ENCODE peak calls at places on chromosomes 7 and 10, in seven cellular contexts. E is AG04450, U is cardiac muscle cell, L is lung, C is IMR-90, H is stomach, Y is adrenal gland. P is an unnamed sample.

GRCh38 chr7:48244902-48245301 is 73.6 kb downstream of the ABCA13 start:
- DNase-seq in E (no peak), U (no peak), L (no peak), C (peak), H (no peak), Y (peak), P (no peak)

GRCh38 chr10:34313353-34313752 is 501.7 kb downstream of the PARD3 start:
- DNase-seq in E (no peak), U (no peak), L (no peak), C (peak), H (no peak), Y (no peak), P (no peak)

GRCh38 chr10:110783509-110784103 is 88.1 kb upstream of the PDCD4 start:
- DNase-seq in E (no peak), U (no peak), L (no peak), C (peak), H (no peak), Y (no peak), P (no peak)

GRCh38 chr7:46494026-46494425 is 573.0 kb upstream of the IGFBP3 start:
- DNase-seq in E (peak), U (no peak), L (no peak), C (peak), H (no peak), Y (no peak), P (no peak)

GRCh38 chr10:86642499-86642898 is 11.8 kb upstream of the OPN4 start:
- DNase-seq in E (no peak), U (no peak), L (no peak), C (peak), H (no peak), Y (no peak), P (no peak)

GRCh38 chr10:97788552-97789442 is 17.0 kb upstream of the SFRP5 start:
- DNase-seq in E (no peak), U (peak), L (peak), C (no peak), H (peak), Y (no peak), P (no peak)

GRCh38 chr7:85021090-85021704 is 165.7 kb downstream of the SEMA3D start:
- DNase-seq in E (no peak), U (peak), L (no peak), C (peak), H (no peak), Y (no peak), P (no peak)

GRCh38 chr10:70592746-70593512 is 9.6 kb downstream of the PRF1 start:
- DNase-seq in E (no peak), U (no peak), L (peak), C (no peak), H (no peak), Y (no peak), P (no peak)

GRCh38 chr10:28120043-28120749 is 121.3 kb upstream of the ODAD2 start:
- DNase-seq in E (no peak), U (no peak), L (no peak), C (no peak), H (no peak), Y (peak), P (no peak)

GRCh38 chr10:17262502-17262901 is 34.5 kb downstream of the VIM start:
- DNase-seq in E (no peak), U (no peak), L (no peak), C (no peak), H (no peak), Y (no peak), P (no peak)

GRCh38 chr10:113127285-113128283 is 177.5 kb downstream of the TCF7L2 start:
- DNase-seq in E (no peak), U (no peak), L (no peak), C (no peak), H (no peak), Y (no peak), P (no peak)

GRCh38 chr10:50334273-50334672 is 83.0 kb upstream of the ASAH2 start:
- DNase-seq in E (no peak), U (no peak), L (no peak), C (peak), H (no peak), Y (no peak), P (no peak)

GRCh38 chr7:121313220-121313792 is 15.5 kb upstream of the WNT16 start:
- DNase-seq in E (no peak), U (no peak), L (no peak), C (no peak), H (no peak), Y (no peak), P (no peak)

GRCh38 chr10:89185658-89186057 is 21.5 kb downstream of the CH25H start:
- DNase-seq in E (no peak), U (no peak), L (no peak), C (peak), H (no peak), Y (no peak), P (no peak)

GRCh38 chr7:158124671-158125079 is 462.9 kb downstream of the PTPRN2 start:
- DNase-seq in E (no peak), U (no peak), L (no peak), C (no peak), H (peak), Y (no peak), P (no peak)

GRCh38 chr7:30717181-30717580 is 34.8 kb upstream of the INMT start:
- DNase-seq in E (no peak), U (no peak), L (no peak), C (no peak), H (no peak), Y (no peak), P (no peak)

GRCh38 chr7:1359051-1359400 is 100.2 kb downstream of the MICALL2 start:
- DNase-seq in E (no peak), U (no peak), L (no peak), C (no peak), H (no peak), Y (no peak), P (no peak)

GRCh38 chr10:111944331-111944730 is 239.2 kb downstream of the GPAM start:
- DNase-seq in E (no peak), U (no peak), L (no peak), C (no peak), H (no peak), Y (no peak), P (no peak)

GRCh38 chr7:114806590-114807167 is 115.2 kb upstream of the MDFIC start:
- DNase-seq in E (no peak), U (no peak), L (peak), C (peak), H (peak), Y (peak), P (no peak)

GRCh38 chr7:141737118-141737835 is 881 bp upstream of the SSBP1 start:
- DNase-seq in E (no peak), U (no peak), L (no peak), C (no peak), H (peak), Y (peak), P (no peak)

GRCh38 chr7:83876593-83876992 is 227.7 kb upstream of the SEMA3E start:
- DNase-seq in E (no peak), U (no peak), L (no peak), C (peak), H (no peak), Y (no peak), P (no peak)

GRCh38 chr10:132158810-132159209 is 27.9 kb upstream of the DPYSL4 start:
- DNase-seq in E (no peak), U (no peak), L (no peak), C (no peak), H (no peak), Y (no peak), P (no peak)

GRCh38 chr10:131874991-131875451 is 25.8 kb upstream of the PPP2R2D start:
- DNase-seq in E (peak), U (peak), L (peak), C (peak), H (peak), Y (peak), P (no peak)

GRCh38 chr7:12771378-12771877 is 84.0 kb downstream of the ARL4A start:
- DNase-seq in E (no peak), U (no peak), L (peak), C (peak), H (no peak), Y (peak), P (no peak)

GRCh38 chr10:24279166-24279565 is 70.2 kb downstream of the KIAA1217 start:
- DNase-seq in E (no peak), U (no peak), L (no peak), C (no peak), H (no peak), Y (peak), P (no peak)
- H3K27ac ChIP-seq in E (no peak), U (no peak), L (no peak), C (no peak), H (no peak), Y (peak), P (no peak)

GRCh38 chr10:128001346-128001745 is 94.4 kb downstream of the PTPRE start:
- DNase-seq in E (no peak), U (no peak), L (no peak), C (no peak), H (no peak), Y (no peak), P (peak)
- H3K27ac ChIP-seq in E (no peak), U (no peak), L (peak), C (no peak), H (no peak), Y (no peak), P (no peak)

DNA sequence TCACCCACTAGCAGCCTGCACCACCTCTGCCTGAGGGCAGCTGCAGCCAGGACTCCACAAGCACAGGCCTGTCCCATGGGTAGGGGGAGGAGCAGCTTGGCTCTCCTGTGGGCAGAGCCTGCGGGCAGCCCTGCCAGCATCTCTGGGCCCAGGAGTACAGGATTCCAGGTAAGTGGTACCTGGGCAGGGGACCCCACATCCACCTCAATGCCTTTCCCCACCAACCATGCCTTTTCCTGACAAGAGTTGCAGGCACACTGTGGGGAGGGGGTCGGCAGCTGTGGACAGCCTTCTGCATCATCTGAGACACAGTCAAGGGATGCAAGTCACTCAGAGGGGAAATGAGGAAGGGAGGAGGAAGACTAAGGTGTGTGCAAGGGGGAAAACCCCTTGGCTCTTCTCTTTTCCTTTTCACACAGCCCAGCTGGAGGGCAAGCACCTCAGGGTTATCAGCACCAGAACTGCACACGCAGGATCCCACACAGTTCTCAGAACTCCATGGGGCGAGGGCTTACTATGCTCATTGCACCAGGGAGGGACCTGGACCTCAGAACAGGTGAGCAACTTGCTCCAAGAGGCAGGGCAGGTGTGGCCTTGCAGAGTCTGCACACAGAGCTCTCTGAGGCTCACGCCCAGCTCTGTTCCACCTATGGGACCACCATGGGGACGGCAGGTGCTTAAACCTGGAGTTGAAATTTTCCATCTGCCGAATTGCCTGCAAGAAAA is 16.5 kb upstream of the ANTXRL start:
- DNase-seq in E (no peak), U (no peak), L (no peak), C (no peak), H (peak), Y (no peak), P (peak)
- H3K27ac ChIP-seq in E (no peak), U (no peak), L (no peak), C (no peak), H (no peak), Y (no peak), P (no peak)

GRCh38 chr7:27095050-27095896 is 527 bp downstream of the HOXA1 start:
- DNase-seq in E (no peak), U (no peak), L (no peak), C (peak), H (no peak), Y (no peak), P (no peak)

GRCh38 chr7:27095897-27096755 is at the start of gene HOXA1:
- DNase-seq in E (peak), U (peak), L (peak), C (peak), H (peak), Y (peak), P (no peak)

GRCh38 chr7:27092753-27093097 is 3.1 kb downstream of the HOXA1 start:
- DNase-seq in E (no peak), U (no peak), L (no peak), C (no peak), H (no peak), Y (no peak), P (no peak)

GRCh38 chr7:27091936-27092752 is 3.7 kb downstream of the HOXA1 start:
- DNase-seq in E (no peak), U (no peak), L (no peak), C (no peak), H (no peak), Y (no peak), P (no peak)

GRCh38 chr7:27094304-27095049 is 1.3 kb downstream of the HOXA1 start:
- DNase-seq in E (no peak), U (no peak), L (no peak), C (no peak), H (no peak), Y (no peak), P (no peak)
- H3K27ac ChIP-seq in E (no peak), U (no peak), L (no peak), C (no peak), H (no peak), Y (no peak), P (no peak)

GRCh38 chr7:94513565-94513860 is 3.9 kb downstream of the CASD1 start:
- DNase-seq in E (no peak), U (no peak), L (no peak), C (peak), H (no peak), Y (no peak), P (no peak)
- H3K27ac ChIP-seq in E (no peak), U (peak), L (no peak), C (no peak), H (no peak), Y (no peak), P (no peak)

GRCh38 chr7:15669443-15669842 is 17.0 kb downstream of the MEOX2 start:
- DNase-seq in E (no peak), U (no peak), L (no peak), C (no peak), H (no peak), Y (no peak), P (no peak)

DNA sequence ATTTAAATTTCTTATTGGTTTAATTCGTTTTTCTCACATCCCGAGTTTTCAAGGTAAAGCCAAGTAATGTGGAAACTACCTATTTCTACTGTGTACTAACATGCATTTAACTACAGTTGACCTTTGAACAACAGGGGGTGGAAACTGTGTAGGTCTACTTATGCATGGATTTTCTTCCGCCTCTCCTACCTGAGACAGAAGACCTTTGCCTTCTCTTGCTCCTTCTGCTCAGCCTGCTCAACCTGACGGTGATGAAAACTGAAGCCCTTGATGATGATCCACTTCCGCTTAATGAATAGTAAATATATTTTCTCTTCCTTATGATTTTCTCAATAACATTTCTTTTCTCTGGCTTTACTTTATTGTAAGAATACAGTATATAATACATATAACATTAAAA is 18.5 kb downstream of the MEOX2 start:
- DNase-seq in E (no peak), U (no peak), L (no peak), C (no peak), H (no peak), Y (no peak), P (no peak)
- H3K27ac ChIP-seq in E (no peak), U (no peak), L (no peak), C (no peak), H (no peak), Y (no peak), P (no peak)

GRCh38 chr7:27200761-27201230 is 905 bp upstream of the HOXA13 start:
- DNase-seq in E (no peak), U (no peak), L (no peak), C (no peak), H (no peak), Y (no peak), P (no peak)

GRCh38 chr7:27199820-27200760 is at the start of gene HOXA13:
- DNase-seq in E (no peak), U (peak), L (no peak), C (no peak), H (no peak), Y (no peak), P (peak)

GRCh38 chr7:27202741-27203134 is 2.8 kb upstream of the HOXA13 start:
- DNase-seq in E (no peak), U (no peak), L (no peak), C (no peak), H (no peak), Y (no peak), P (no peak)

GRCh38 chr7:27202018-27202740 is 2.3 kb upstream of the HOXA13 start:
- DNase-seq in E (no peak), U (no peak), L (no peak), C (no peak), H (no peak), Y (no peak), P (no peak)

GRCh38 chr7:27201231-27202017 is 1.5 kb upstream of the HOXA13 start:
- DNase-seq in E (no peak), U (no peak), L (no peak), C (no peak), H (no peak), Y (no peak), P (no peak)
- H3K27ac ChIP-seq in E (no peak), U (no peak), L (no peak), C (no peak), H (no peak), Y (no peak), P (no peak)

P was measured in coronary artery.